ENCODE peak calls at places on chromosomes 6 and 20, in five cellular contexts. R is GM12864, X is adrenal gland, Z is fibroblast of villous mesenchyme, Q is PC-9. A is an unnamed sample.

GRCh38 chr6:114997813-114998292 is 655.0 kb upstream of the HS3ST5 start:
- DNase-seq in R (no peak), Z (no peak), Q (no peak), X (no peak), A (no peak)

GRCh38 chr20:57435498-57436222 is 44.5 kb downstream of the RBM38 start:
- DNase-seq in X (peak; percentile 56), Q (peak; percentile 99), Z (no peak), R (no peak), A (peak; percentile 84)

GRCh38 chr20:2509468-2509781 is 710 bp upstream of the ZNF343 start:
- DNase-seq in Q (no peak), Z (no peak), R (no peak), X (no peak), A (no peak)

GRCh38 chr6:77638129-77638830 is 14.6 kb upstream of the MEI4 start:
- DNase-seq in Q (no peak), Z (no peak), R (no peak), X (no peak), A (no peak)

GRCh38 chr6:134454794-134455193 is 136.9 kb upstream of the SGK1 start:
- DNase-seq in X (no peak), Q (no peak), Z (no peak), R (no peak), A (no peak)

GRCh38 chr6:41577865-41578713 is 31.9 kb downstream of the FOXP4 start:
- DNase-seq in R (no peak), Q (peak; percentile 86), X (peak; percentile 45), Z (peak; percentile 55), A (no peak)

GRCh38 chr6:76275746-76276145 is 203.3 kb upstream of the IMPG1 start:
- DNase-seq in R (no peak), Z (no peak), Q (no peak), X (no peak), A (no peak)

GRCh38 chr6:135163440-135163738 is 17.7 kb upstream of the MYB start:
- DNase-seq in Z (no peak), X (no peak), R (no peak), Q (no peak), A (no peak)

GRCh38 chr6:26545617-26546016 is 7.5 kb downstream of the HMGN4 start:
- DNase-seq in R (no peak), Q (no peak), Z (no peak), X (no peak), A (no peak)

GRCh38 chr6:98957440-98957839 is 9.7 kb upstream of the FBXL4 start:
- DNase-seq in Q (peak; percentile 53), X (peak; percentile 16), Z (peak; percentile 85), R (no peak), A (no peak)

GRCh38 chr6:107977283-107977682 is 19.3 kb upstream of the SEC63 start:
- DNase-seq in Z (peak; percentile 39), Q (no peak), R (no peak), X (no peak), A (no peak)

GRCh38 chr6:95357380-95358025 is 219.8 kb upstream of the MANEA start:
- DNase-seq in X (no peak), R (no peak), Z (no peak), Q (no peak), A (no peak)

GRCh38 chr6:95354551-95354950 is 222.8 kb upstream of the MANEA start:
- DNase-seq in Z (no peak), X (no peak), Q (no peak), R (no peak), A (no peak)

DNA sequence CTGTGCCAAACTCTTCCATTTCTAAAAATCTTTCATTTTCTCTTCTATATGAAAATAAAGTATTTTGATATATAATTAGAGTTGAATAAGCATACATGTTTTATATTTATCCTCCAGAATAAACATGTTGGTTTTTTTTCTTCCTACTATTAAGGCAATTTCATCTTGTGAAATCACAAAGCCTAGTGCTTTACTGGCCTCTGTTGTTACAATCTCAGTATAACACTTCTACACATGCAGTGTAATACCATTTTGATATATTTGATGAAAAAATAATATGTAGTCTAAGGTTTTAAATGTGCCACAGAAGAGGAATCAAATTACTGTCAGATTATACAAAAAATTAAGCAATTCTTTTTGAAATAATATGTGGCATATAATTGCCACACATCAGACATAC is 225.3 kb upstream of the MANEA start:
- DNase-seq in Z (no peak), R (no peak), Q (no peak), X (no peak), A (no peak)
- TF ChIP-seq CTCF in Z (no peak), R (no peak), Q (peak; percentile 30), X (no peak), A (no peak)

DNA sequence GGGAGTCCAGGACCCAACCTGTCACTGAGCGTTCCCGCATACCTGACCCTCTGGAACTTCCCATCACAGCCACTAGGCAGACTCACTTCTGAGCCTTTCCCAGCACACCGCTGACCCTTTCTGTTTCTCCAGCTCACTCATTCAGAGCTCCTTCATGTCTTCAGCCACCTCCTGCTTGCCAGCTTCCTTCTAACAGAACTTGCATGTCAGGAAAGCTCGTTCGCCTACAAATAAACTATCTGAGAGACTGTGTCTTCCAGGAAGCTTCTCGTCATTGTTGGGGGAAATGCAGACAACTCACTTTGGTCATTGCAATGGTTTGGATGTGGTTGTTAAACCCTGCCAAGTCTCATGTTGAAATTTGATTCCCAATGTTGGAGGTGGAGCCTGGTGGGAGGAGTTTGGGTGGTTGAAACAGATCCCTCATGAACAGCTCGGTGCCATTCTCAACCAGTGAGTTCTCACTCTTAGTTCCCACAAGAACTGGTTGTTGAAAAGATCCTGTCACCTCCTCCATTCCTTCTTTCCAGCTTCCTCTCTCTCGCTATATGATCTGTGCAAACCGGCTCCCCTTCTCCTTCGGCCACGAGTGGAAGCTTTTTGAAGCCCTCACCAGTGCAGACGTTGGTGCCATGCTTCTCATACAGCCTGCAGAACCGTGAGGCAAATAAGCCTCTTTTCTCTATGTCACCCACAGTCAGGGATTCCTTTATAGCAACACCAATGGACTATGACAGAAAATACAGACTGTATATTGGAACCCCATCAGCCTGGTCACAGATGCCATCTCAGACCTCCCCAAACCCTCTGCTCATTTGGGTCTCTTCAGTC is 1.4 kb upstream of the MUC21 start:
- DNase-seq in Z (peak; percentile 65), R (no peak), Q (peak; percentile 64), X (peak; percentile 38), A (peak; percentile 64)
- TF ChIP-seq CTCF in Z (peak; percentile 34), R (peak; percentile 9), Q (no peak), X (peak; percentile 8), A (no peak)

GRCh38 chr20:41352106-41352505 is 11.5 kb downstream of the LPIN3 start:
- DNase-seq in X (no peak), R (no peak), Q (no peak), Z (no peak), A (no peak)
- TF ChIP-seq CTCF in X (no peak), R (no peak), Q (no peak), Z (no peak), A (no peak)

DNA sequence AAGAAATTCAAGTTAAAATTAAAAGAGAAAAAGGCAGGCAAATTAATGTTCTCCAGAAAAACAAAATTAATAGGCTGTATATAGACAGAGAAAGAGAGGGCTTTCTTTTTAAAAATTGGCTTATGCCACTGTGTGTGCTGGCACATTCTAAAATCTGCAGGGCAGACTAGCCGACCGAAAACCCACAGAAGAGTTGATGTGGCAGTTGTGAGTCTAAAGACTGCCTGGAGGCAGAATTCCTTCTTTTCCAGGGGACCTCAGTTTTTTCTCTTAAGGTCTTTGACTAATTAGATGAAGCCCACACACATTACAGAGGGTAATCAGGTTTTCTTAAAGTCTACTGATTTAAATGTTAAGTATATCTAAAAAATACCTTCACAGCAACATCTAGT is 85.7 kb downstream of the GJA1 start:
- DNase-seq in Q (no peak), R (no peak), Z (no peak), X (no peak), A (no peak)
- TF ChIP-seq CTCF in Q (no peak), R (no peak), Z (no peak), X (no peak), A (no peak)

GRCh38 chr6:117399126-117399525 is 26.6 kb downstream of the ROS1 start:
- DNase-seq in X (no peak), Z (no peak), R (no peak), Q (no peak), A (no peak)

GRCh38 chr6:117397536-117398227 is 28.1 kb downstream of the ROS1 start:
- DNase-seq in R (no peak), Z (peak; percentile 64), Q (no peak), X (no peak), A (no peak)

GRCh38 chr6:117396228-117396627 is 29.5 kb downstream of the ROS1 start:
- DNase-seq in X (no peak), R (no peak), Q (no peak), Z (peak; percentile 2), A (no peak)

GRCh38 chr6:117401799-117402198 is 23.9 kb downstream of the ROS1 start:
- DNase-seq in R (no peak), Z (no peak), X (no peak), Q (no peak), A (no peak)

DNA sequence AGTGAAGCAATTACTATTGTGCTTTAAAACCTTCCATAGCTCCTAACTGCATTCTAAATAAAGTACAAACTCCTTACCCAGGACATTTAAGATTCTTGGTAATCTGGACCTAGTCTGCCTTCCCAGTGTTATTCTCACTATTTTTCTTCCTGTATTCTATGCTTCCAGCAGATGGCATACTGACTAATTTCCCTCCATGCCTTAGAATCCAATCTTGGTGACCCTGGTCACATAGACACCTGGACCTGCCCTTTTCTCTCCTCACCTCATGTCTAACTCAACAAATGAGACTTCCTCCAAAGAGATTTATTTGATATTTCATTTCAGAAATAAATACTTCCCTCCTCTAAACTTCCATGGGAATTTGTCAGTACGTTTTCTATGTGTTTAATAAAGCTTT is 25.8 kb downstream of the ROS1 start:
- DNase-seq in X (no peak), R (no peak), Z (peak; percentile 4), Q (no peak), A (no peak)
- TF ChIP-seq CTCF in X (no peak), R (no peak), Z (peak; percentile 44), Q (peak; percentile 45), A (no peak)

GRCh38 chr6:44253307-44254101 is 3.8 kb downstream of the SLC35B2 start:
- DNase-seq in X (no peak), R (no peak), Q (peak; percentile 52), Z (peak; percentile 32), A (peak; percentile 49)
- TF ChIP-seq CTCF in X (peak; percentile 22), R (peak; percentile 66), Q (peak; percentile 69), Z (peak; percentile 62), A (peak; percentile 7)

DNA sequence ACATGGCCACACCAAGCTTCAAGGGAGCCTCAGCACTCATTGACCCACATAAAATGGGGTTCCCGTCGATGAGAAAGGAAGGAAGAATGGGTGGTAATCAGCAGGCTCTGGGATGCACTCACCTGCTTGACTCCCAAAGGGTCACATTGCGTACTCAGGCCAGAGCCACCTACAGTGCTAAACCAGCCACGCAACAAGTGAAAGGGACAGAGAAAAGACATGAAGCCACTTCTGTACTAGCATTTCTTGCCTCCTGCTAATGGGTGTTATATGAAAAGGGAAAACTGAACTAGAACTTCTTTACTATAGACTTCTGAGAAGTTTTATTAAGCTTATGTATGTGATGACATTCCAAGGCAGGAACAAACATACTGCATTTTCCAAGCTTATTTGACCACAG is 95.9 kb upstream of the GCM1 start:
- DNase-seq in R (no peak), Z (no peak), X (no peak), Q (no peak), A (no peak)
- TF ChIP-seq CTCF in R (no peak), Z (no peak), X (no peak), Q (no peak), A (no peak)

A was measured in pancreas.